ENCODE peak calls at places on chromosome 2, in five cellular contexts. A, F, O, J and N are unnamed samples.

GRCh38 chr2:42474765-42475454 is 18.9 kb downstream of the KCNG3 start:
- DNase-seq in J (no peak), F (no peak), A (no peak), O (no peak), N (no peak)

GRCh38 chr2:113129519-113130078 is 2.2 kb downstream of the IL1RN start:
- DNase-seq in J (no peak), A (no peak), O (no peak), F (no peak), N (no peak)

GRCh38 chr2:74427551-74427950 is 6.0 kb downstream of the WDR54 start:
- DNase-seq in F (no peak), A (no peak), O (no peak), J (no peak), N (no peak)

GRCh38 chr2:206323486-206323885 is 49.0 kb downstream of the ZDBF2 start:
- DNase-seq in J (no peak), A (no peak), O (no peak), F (no peak), N (peak)

GRCh38 chr2:232504438-232504837 is 15.8 kb upstream of the PRSS56 start:
- DNase-seq in O (no peak), F (no peak), A (no peak), J (no peak), N (no peak)

GRCh38 chr2:176072292-176072669 is 11.5 kb downstream of the EVX2 start:
- DNase-seq in J (no peak), O (no peak), A (no peak), F (no peak), N (no peak)

GRCh38 chr2:120503206-120503792 is 157.4 kb downstream of the INHBB start:
- DNase-seq in F (no peak), J (no peak), A (no peak), O (no peak), N (no peak)

GRCh38 chr2:158890296-158890905 is 78.0 kb upstream of the TANC1 start:
- DNase-seq in O (no peak), F (no peak), J (no peak), A (no peak), N (no peak)

GRCh38 chr2:160208662-160209229 is 8.7 kb upstream of the ITGB6 start:
- DNase-seq in O (no peak), J (no peak), A (no peak), F (no peak), N (no peak)
- H4K8ac ChIP-seq in O (peak), J (no peak), A (peak), F (no peak), N (no peak)

GRCh38 chr2:174051039-174051438 is 85.9 kb upstream of the SP3 start:
- DNase-seq in F (no peak), A (no peak), O (no peak), J (no peak), N (no peak)
- H3K14ac ChIP-seq in F (no peak), A (no peak), O (no peak), J (no peak), N (no peak)

GRCh38 chr2:78780864-78781583 is 244.5 kb upstream of the REG3G start:
- DNase-seq in A (no peak), J (no peak), F (no peak), O (no peak), N (no peak)
- H2BK12ac ChIP-seq in A (no peak), J (no peak), F (no peak), O (no peak), N (no peak)

GRCh38 chr2:65420712-65421431 is 11.5 kb downstream of the SPRED2 start:
- DNase-seq in O (no peak), A (peak), J (no peak), F (no peak), N (no peak)
- H4K8ac ChIP-seq in O (no peak), A (no peak), J (no peak), F (no peak), N (no peak)

DNA sequence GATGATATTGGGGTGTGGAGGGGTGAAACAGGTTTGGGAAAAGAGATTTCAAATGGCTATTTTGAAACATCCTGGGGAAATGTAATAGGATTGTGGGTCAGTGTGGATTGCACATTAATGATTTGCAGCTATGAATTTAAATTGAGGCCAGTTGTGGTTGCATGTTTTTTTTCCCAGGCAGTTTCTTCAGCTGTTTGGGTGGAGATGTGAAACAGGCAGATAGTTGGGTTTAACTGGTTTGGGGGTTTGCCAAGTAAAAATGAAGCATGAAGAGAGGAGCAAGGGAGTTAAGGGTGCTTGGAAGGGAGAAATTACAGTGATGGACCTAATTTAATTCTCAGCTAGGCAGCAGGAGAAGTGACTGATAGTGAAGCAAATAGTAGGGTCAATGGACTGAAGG is 16.8 kb downstream of the GPD2 start:
- DNase-seq in O (no peak), F (no peak), A (no peak), J (no peak), N (no peak)
- H3K14ac ChIP-seq in O (no peak), F (no peak), A (no peak), J (no peak), N (no peak)

DNA sequence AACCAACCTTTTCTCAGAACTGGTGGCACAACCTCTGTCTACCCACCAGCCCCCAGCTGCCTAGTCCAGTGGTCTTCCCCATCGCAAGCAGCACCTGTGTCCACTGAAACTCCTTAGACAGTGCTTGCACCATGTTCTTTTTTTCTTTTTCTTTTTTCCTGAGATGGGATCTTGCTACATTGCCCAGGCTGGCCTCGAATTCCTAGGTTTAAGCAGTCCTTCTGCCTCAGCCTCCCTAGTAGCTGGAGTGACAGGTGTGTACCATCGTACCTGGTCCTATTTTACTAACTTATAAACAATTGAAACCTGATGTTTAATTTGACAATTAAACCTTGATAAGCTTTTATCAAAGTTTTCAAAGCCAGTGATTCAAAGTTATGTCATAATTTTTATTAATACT is 30.8 kb downstream of the SANBR start:
- DNase-seq in O (no peak), A (no peak), F (no peak), J (no peak), N (no peak)
- H2BK12ac ChIP-seq in O (no peak), A (no peak), F (no peak), J (no peak), N (no peak)

GRCh38 chr2:234994340-234995321 is 42.8 kb downstream of the SH3BP4 start:
- DNase-seq in A (no peak), J (no peak), F (no peak), O (no peak), N (no peak)
- H4K8ac ChIP-seq in A (peak), J (peak), F (no peak), O (no peak), N (no peak)

DNA sequence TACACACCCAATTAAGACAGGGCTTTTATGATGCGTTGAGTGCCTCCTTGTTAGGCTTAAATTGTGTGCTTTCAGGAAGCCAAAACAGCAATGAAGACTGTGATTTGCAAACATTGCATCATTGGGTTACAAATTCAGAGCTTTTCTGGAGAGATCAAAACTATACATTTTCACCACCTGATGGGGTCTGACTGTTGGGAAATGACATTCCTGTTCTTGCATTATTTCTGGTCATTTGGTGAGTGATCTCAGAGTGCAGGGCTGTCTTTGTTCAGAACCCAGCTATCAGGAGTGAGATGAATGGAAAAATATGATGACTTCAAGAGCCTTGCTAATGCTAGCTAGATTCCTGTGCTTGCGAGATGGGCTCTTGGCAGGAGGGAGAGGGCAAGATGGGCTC is 39.1 kb downstream of the SH3RF3 start:
- DNase-seq in F (no peak), A (no peak), O (no peak), J (no peak), N (no peak)
- H3K14ac ChIP-seq in F (no peak), A (peak), O (no peak), J (no peak), N (no peak)

GRCh38 chr2:88167740-88168139 is 2.4 kb upstream of the THNSL2 start:
- DNase-seq in J (no peak), F (no peak), A (no peak), O (no peak), N (no peak)

GRCh38 chr2:88170472-88170892 is 336 bp downstream of the THNSL2 start:
- DNase-seq in J (no peak), O (peak), A (peak), F (peak), N (no peak)

GRCh38 chr2:88161446-88161845 is 8.7 kb upstream of the THNSL2 start:
- DNase-seq in A (no peak), F (no peak), O (no peak), J (no peak), N (no peak)

GRCh38 chr2:88159955-88160415 is 10.2 kb upstream of the THNSL2 start:
- DNase-seq in J (no peak), O (peak), A (peak), F (peak), N (peak)

DNA sequence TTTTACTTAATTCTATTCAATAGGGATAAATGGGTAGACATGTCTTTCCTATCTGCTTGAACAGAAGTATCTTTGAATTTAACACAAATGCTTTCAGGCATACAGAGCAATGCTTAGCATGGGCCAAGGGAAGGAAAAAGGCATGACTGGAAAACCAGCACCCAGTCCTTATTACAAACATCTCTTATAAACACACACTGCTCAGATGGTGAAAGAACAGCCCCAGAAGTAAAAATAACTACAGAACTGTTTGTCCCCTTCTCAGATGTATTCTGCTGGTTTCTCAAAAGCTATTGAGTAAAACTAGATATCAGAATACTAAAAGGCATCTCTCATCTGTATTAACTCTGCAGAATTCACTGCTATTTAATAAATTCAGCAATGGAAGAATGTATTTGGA is 4.5 kb upstream of the THNSL2 start:
- DNase-seq in F (no peak), J (no peak), A (no peak), O (no peak), N (no peak)
- H2BK12ac ChIP-seq in F (no peak), J (no peak), A (no peak), O (no peak), N (no peak)

GRCh38 chr2:72237549-72237948 is 89.9 kb upstream of the CYP26B1 start:
- DNase-seq in F (no peak), O (no peak), J (no peak), A (no peak), N (no peak)
- H4K8ac ChIP-seq in F (no peak), O (no peak), J (no peak), A (no peak), N (no peak)